ENCODE peak calls at places on chromosomes 16 and 17, in seven cellular contexts. U is neural progenitor cell; B is CD8-positive, alpha-beta T cell; O is left ventricle myocardium inferior; P is kidney; N is choroid plexus epithelial cell; K is esophagus muscularis mucosa. A is an unnamed sample.
A peak's percentile ranks its signal among the peaks of the same experiment; 100 is the strongest.

GRCh38 chr16:13833510-13833909 is 86.4 kb upstream of the ERCC4 start:
- DNase-seq in O (no peak), U (no peak), N (no peak), K (no peak), P (no peak), B (no peak), A (no peak)

GRCh38 chr17:62724398-62725146 is 83.5 kb downstream of the MARCHF10 start:
- DNase-seq in P (no peak), N (no peak), B (peak; percentile 47), O (no peak), U (no peak), K (no peak), A (no peak)

GRCh38 chr16:87246269-87247065 is 70.7 kb downstream of the C16orf95 start:
- DNase-seq in B (no peak), K (no peak), N (no peak), U (no peak), P (no peak), O (no peak), A (no peak)

GRCh38 chr17:21031756-21032396 is 10.9 kb downstream of the USP22 start:
- DNase-seq in P (no peak), O (no peak), K (no peak), U (no peak), N (no peak), B (no peak), A (no peak)

GRCh38 chr17:74840989-74841666 is 18.6 kb downstream of the GRIN2C start:
- DNase-seq in P (no peak), K (no peak), B (no peak), U (peak; percentile 51), O (peak; percentile 80), N (peak; percentile 55), A (no peak)

GRCh38 chr16:84369938-84370627 is 1.7 kb downstream of the ATP2C2 start:
- DNase-seq in P (no peak), O (no peak), K (no peak), U (no peak), B (no peak), N (no peak), A (no peak)

GRCh38 chr17:71500761-71501555 is 619.9 kb upstream of the SOX9 start:
- DNase-seq in P (no peak), B (no peak), U (no peak), K (no peak), N (peak; percentile 10), O (no peak), A (no peak)

GRCh38 chr16:65537336-65537735 is 415.5 kb upstream of the CDH11 start:
- DNase-seq in N (no peak), K (peak; percentile 17), U (no peak), B (no peak), O (no peak), P (no peak), A (no peak)

GRCh38 chr17:33127706-33128105 is 136.1 kb downstream of the SPACA3 start:
- DNase-seq in U (no peak), B (no peak), P (no peak), N (no peak), K (no peak), O (no peak), A (no peak)

GRCh38 chr17:1197379-1197778 is 17.6 kb upstream of the ABR start:
- DNase-seq in O (no peak), P (peak; percentile 73), N (peak; percentile 89), K (no peak), B (no peak), U (no peak), A (no peak)

GRCh38 chr17:2179615-2180295 is 123.8 kb downstream of the SMG6 start:
- DNase-seq in K (peak; percentile 95), N (peak; percentile 99), U (no peak), B (no peak), P (peak; percentile 79), O (peak; percentile 81), A (no peak)

GRCh38 chr17:82679586-82680465 is 18.7 kb downstream of the RAB40B start:
- DNase-seq in K (no peak), P (peak; percentile 69), N (no peak), U (peak; percentile 52), B (no peak), O (no peak), A (peak; percentile 87)

GRCh38 chr17:82052638-82053059 is 951 bp downstream of the GPS1 start:
- DNase-seq in N (no peak), U (no peak), K (no peak), P (peak; percentile 77), O (no peak), B (no peak), A (no peak)

GRCh38 chr16:77881355-77882003 is 93.1 kb downstream of the VAT1L start:
- DNase-seq in B (no peak), K (no peak), U (no peak), O (no peak), N (no peak), P (no peak), A (no peak)

GRCh38 chr16:89921131-89921698 is 1.9 kb upstream of the TUBB3 start:
- DNase-seq in O (no peak), B (no peak), N (no peak), K (no peak), P (peak; percentile 80), U (peak; percentile 36), A (no peak)

GRCh38 chr17:29076722-29077121 is 33.8 kb downstream of the PIPOX start:
- DNase-seq in K (no peak), O (no peak), N (no peak), U (peak; percentile 30), P (no peak), B (no peak), A (no peak)

GRCh38 chr16:1468456-1468855 is 6.4 kb downstream of the CLCN7 start:
- DNase-seq in U (no peak), N (no peak), B (no peak), O (no peak), K (no peak), P (no peak), A (no peak)

GRCh38 chr16:19235886-19236285 is 49.6 kb upstream of the CLEC19A start:
- DNase-seq in P (no peak), U (no peak), N (no peak), K (no peak), O (no peak), B (no peak), A (no peak)

GRCh38 chr17:42677921-42678781 is 1.4 kb upstream of the PLEKHH3 start:
- DNase-seq in B (peak; percentile 58), O (peak; percentile 90), N (peak; percentile 78), K (peak; percentile 95), P (peak; percentile 96), U (peak; percentile 95), A (no peak)

GRCh38 chr17:42677012-42677857 is 441 bp upstream of the PLEKHH3 start:
- DNase-seq in K (peak; percentile 100), P (peak; percentile 100), U (peak; percentile 100), B (peak; percentile 96), N (peak; percentile 100), O (peak; percentile 100), A (peak; percentile 99)

GRCh38 chr17:42675348-42675983 is 1.3 kb downstream of the PLEKHH3 start:
- DNase-seq in K (no peak), O (peak; percentile 70), P (peak; percentile 72), U (no peak), B (no peak), N (no peak), A (no peak)

GRCh38 chr17:42675984-42676423 is 790 bp downstream of the PLEKHH3 start:
- DNase-seq in K (no peak), B (no peak), U (no peak), O (peak; percentile 67), N (peak; percentile 56), P (peak; percentile 88), A (no peak)

DNA sequence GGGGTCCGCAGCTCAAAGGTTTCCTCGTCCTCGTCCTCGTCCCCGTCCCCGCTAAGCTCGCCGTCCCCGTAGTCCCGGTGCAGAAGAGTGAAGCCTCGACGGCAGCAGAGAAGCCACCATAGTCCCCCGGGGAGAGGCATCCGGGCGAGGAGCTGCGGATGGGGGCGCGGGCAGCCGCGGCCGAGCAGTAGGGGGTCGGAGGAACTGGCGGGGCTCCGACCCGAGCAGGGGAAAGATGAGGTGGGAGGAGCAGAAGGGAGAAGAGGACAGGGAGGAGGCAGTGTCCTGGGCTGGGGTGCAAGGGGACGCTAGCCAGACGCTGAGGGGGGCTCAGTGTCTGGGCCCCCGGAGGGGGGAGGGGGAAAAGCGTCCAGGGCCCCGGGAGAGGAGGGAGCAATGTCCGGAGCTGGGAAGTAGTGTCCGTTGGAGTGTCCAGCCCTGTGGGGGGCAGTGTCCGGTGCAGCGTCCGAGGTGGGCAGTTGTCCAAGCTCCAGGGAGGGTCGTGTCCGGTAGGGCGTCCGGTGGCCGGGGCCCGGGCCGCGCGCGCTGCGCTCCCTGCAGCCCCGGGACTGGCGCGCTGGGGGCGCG is at the start of gene PLEKHH3:
- DNase-seq in O (no peak), B (no peak), K (no peak), U (peak; percentile 73), N (no peak), P (no peak), A (no peak)
- TF ChIP-seq CTCF in O (peak; percentile 49), B (no peak), K (peak; percentile 33), U (peak; percentile 30), N (peak; percentile 26), P (peak; percentile 10), A (peak; percentile 70)

DNA sequence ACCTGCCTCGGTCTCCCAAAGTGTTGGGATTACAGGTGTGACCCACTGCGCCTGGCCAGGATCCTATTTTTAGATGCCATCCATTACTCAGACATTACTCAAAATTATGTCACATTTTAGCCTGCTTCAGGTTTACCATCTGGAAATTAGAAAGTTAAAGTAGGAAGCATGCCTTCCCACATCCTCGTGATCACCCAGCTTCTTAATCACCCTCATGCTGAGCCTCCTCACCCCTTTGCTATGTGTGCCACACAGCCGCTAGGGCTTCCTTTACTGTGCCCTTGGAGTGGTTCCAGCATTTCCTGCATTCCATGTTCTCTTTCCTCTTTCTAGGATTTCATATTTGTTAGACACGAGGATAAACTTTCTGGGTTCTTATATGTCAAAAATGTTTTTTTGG is 9.3 kb downstream of the ADORA2B start:
- DNase-seq in U (no peak), B (no peak), O (no peak), K (no peak), P (no peak), N (peak; percentile 73), A (no peak)
- TF ChIP-seq CTCF in U (no peak), B (no peak), O (no peak), K (no peak), P (no peak), N (peak; percentile 14), A (peak; percentile 38)

GRCh38 chr16:11871193-11871592 is 19.9 kb upstream of the RSL1D1 start:
- DNase-seq in B (no peak), P (no peak), K (no peak), N (peak; percentile 59), U (peak; percentile 46), O (no peak), A (no peak)
- TF ChIP-seq CTCF in B (no peak), P (no peak), K (peak; percentile 17), N (peak; percentile 36), U (peak; percentile 43), O (peak; percentile 27), A (peak; percentile 55)

GRCh38 chr16:31701734-31702133 is 171.9 kb upstream of the ZNF267 start:
- DNase-seq in B (no peak), N (no peak), K (no peak), P (no peak), O (no peak), U (no peak), A (no peak)

GRCh38 chr16:31700200-31700529 is 172.5 kb downstream of the AHSP start:
- DNase-seq in N (peak; percentile 67), K (no peak), O (no peak), P (no peak), U (no peak), B (no peak), A (no peak)

GRCh38 chr16:31699601-31700000 is 171.9 kb downstream of the AHSP start:
- DNase-seq in P (no peak), B (no peak), K (no peak), U (no peak), N (no peak), O (no peak), A (no peak)

GRCh38 chr16:31698901-31699300 is 171.2 kb downstream of the AHSP start:
- DNase-seq in U (no peak), B (no peak), N (no peak), O (no peak), P (no peak), K (peak; percentile 34), A (no peak)

GRCh38 chr16:31700530-31701388 is 172.8 kb upstream of the ZNF267 start:
- DNase-seq in B (peak; percentile 83), K (peak; percentile 95), O (peak; percentile 82), U (peak; percentile 91), P (peak; percentile 93), N (peak; percentile 54), A (no peak)
- TF ChIP-seq CTCF in B (no peak), K (no peak), O (peak; percentile 24), U (peak; percentile 27), P (no peak), N (peak; percentile 32), A (peak; percentile 59)

A was measured in chondrocyte.